ENCODE peak calls at places on chromosomes 2 and 18, in seven cellular contexts. H, V, C, N, T, L and U are unnamed samples.

GRCh38 chr2:12087671-12088380 is 341.4 kb downstream of the LPIN1 start:
- DNase-seq in H (no peak), L (no peak), V (no peak), T (no peak), N (no peak), C (no peak), U (peak; percentile 90)

GRCh38 chr2:48345176-48345575 is 184.8 kb upstream of the STON1 start:
- DNase-seq in H (no peak), N (no peak), T (no peak), C (no peak), L (no peak), V (no peak), U (peak; percentile 16)

GRCh38 chr2:222861411-222862067 is 703 bp downstream of the ACSL3 start:
- DNase-seq in T (peak; percentile 34), L (no peak), H (no peak), N (no peak), C (peak; percentile 47), V (no peak), U (no peak)

GRCh38 chr2:31382452-31383120 is 32.0 kb downstream of the XDH start:
- DNase-seq in L (no peak), C (no peak), H (no peak), T (no peak), N (no peak), V (no peak), U (no peak)

GRCh38 chr18:79643049-79643765 is 36.4 kb upstream of the CTDP1 start:
- DNase-seq in C (peak; percentile 13), N (no peak), V (no peak), L (peak; percentile 54), H (no peak), T (no peak), U (no peak)

GRCh38 chr18:2847341-2848144 is 737 bp downstream of the EMILIN2 start:
- DNase-seq in N (no peak), L (peak; percentile 88), V (no peak), T (no peak), H (no peak), C (no peak), U (no peak)

GRCh38 chr2:196823750-196824149 is 14.6 kb upstream of the C2orf66 start:
- DNase-seq in H (no peak), C (no peak), N (no peak), T (no peak), L (no peak), V (no peak), U (peak; percentile 33)

GRCh38 chr2:226114436-226114835 is 685.2 kb downstream of the IRS1 start:
- DNase-seq in V (no peak), C (no peak), H (no peak), N (no peak), L (no peak), T (no peak), U (no peak)

GRCh38 chr18:9810994-9811393 is 74.8 kb upstream of the TXNDC2 start:
- DNase-seq in T (no peak), H (no peak), V (no peak), N (no peak), C (no peak), L (no peak), U (no peak)

GRCh38 chr2:195312662-195313061 is 344.4 kb upstream of the SLC39A10 start:
- DNase-seq in N (no peak), L (no peak), V (no peak), T (no peak), C (peak; percentile 26), H (no peak), U (no peak)

GRCh38 chr2:46375566-46376125 is 78.4 kb downstream of the EPAS1 start:
- DNase-seq in T (no peak), N (no peak), H (no peak), V (no peak), L (no peak), C (no peak), U (no peak)

GRCh38 chr18:56321470-56321869 is 316.9 kb downstream of the TXNL1 start:
- DNase-seq in N (no peak), C (no peak), H (no peak), L (no peak), T (no peak), V (no peak), U (no peak)

GRCh38 chr2:178265851-178266250 is 71.5 kb downstream of the OSBPL6 start:
- DNase-seq in L (no peak), C (no peak), V (no peak), N (no peak), T (no peak), H (no peak), U (no peak)
- TF ChIP-seq CTCF in L (no peak), C (no peak), V (no peak), N (no peak), T (no peak), H (no peak), U (no peak)

GRCh38 chr2:24613154-24613814 is 122.2 kb downstream of the NCOA1 start:
- DNase-seq in N (no peak), T (no peak), C (peak; percentile 72), L (no peak), V (peak; percentile 40), H (peak; percentile 72), U (peak; percentile 66)
- TF ChIP-seq CTCF in N (peak; percentile 14), T (no peak), C (peak; percentile 80), L (no peak), V (peak; percentile 60), H (peak; percentile 75), U (no peak)

GRCh38 chr2:103991591-103991990 is 862.3 kb upstream of the POU3F3 start:
- DNase-seq in T (no peak), V (no peak), L (no peak), N (no peak), C (peak; percentile 15), H (no peak), U (peak; percentile 8)
- TF ChIP-seq CTCF in T (no peak), V (no peak), L (no peak), N (no peak), C (peak; percentile 67), H (peak; percentile 24), U (no peak)

GRCh38 chr2:201965550-201965949 is 68.1 kb upstream of the FZD7 start:
- DNase-seq in V (no peak), N (no peak), C (no peak), H (no peak), L (no peak), T (no peak), U (peak; percentile 18)
- TF ChIP-seq CTCF in V (no peak), N (no peak), C (peak; percentile 27), H (peak; percentile 30), L (no peak), T (no peak), U (no peak)

DNA sequence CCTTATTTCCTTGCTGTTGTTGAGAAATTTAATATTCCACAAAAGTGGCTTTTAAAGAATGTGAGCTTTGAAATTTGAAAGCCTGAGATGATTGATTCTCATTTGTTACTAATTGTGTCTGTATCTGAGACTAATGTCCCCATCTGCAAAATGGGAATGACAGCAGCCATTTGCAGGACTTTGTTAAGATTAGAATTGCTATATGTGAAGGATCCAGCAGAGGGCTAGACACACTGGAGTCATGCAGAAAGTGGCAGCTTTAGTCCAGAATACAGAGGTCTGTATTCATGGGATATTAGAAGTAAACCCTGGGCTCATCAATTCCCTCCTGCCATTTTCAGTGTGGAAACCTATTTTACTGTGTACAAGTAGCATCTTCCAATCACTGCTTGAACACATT is 296.5 kb upstream of the GYPC start:
- DNase-seq in V (no peak), C (peak; percentile 46), L (no peak), T (no peak), H (no peak), N (no peak), U (peak; percentile 17)
- TF ChIP-seq CTCF in V (peak; percentile 2), C (peak; percentile 75), L (no peak), T (no peak), H (peak; percentile 50), N (no peak), U (no peak)

GRCh38 chr2:183070942-183071844 is 7.4 kb upstream of the DUSP19 start:
- DNase-seq in L (peak; percentile 64), T (peak; percentile 57), V (no peak), N (no peak), H (no peak), C (no peak), U (peak; percentile 8)
- TF ChIP-seq CTCF in L (peak; percentile 26), T (peak; percentile 16), V (peak; percentile 60), N (peak; percentile 14), H (peak; percentile 52), C (peak; percentile 36), U (no peak)